ENCODE peak calls at places on chromosomes 6 and 20, in nine cellular contexts. One of them, this sample, is unnamed.

GRCh38 chr6:162173448-162173847 is 554.1 kb downstream of the PRKN start:
- DNase-seq in HL-60: no peak
- DNase-seq in SK-N-SH: no peak
- DNase-seq in GM23338: no peak
- DNase-seq in HCT116: no peak
- DNase-seq in breast epithelium: no peak
- DNase-seq in spleen: no peak
- DNase-seq in H1: no peak
- DNase-seq in sigmoid colon: no peak
- DNase-seq in this sample: no peak

GRCh38 chr6:85405175-85405852 is 44.6 kb upstream of the NT5E start:
- DNase-seq in HL-60: no peak
- DNase-seq in SK-N-SH: no peak
- DNase-seq in GM23338: no peak
- DNase-seq in HCT116: no peak
- DNase-seq in breast epithelium: no peak
- DNase-seq in spleen: no peak
- DNase-seq in H1: no peak
- DNase-seq in sigmoid colon: no peak
- DNase-seq in this sample: no peak

GRCh38 chr6:54291738-54292137 is 16.5 kb upstream of the TINAG start:
- DNase-seq in HL-60: no peak
- DNase-seq in SK-N-SH: no peak
- DNase-seq in GM23338: no peak
- DNase-seq in HCT116: no peak
- DNase-seq in breast epithelium: no peak
- DNase-seq in spleen: no peak
- DNase-seq in H1: no peak
- DNase-seq in sigmoid colon: no peak
- DNase-seq in this sample: no peak

GRCh38 chr20:3090565-3090964 is 6.0 kb upstream of the AVP start:
- DNase-seq in HL-60: peak; percentile 43
- DNase-seq in SK-N-SH: no peak
- DNase-seq in GM23338: no peak
- DNase-seq in HCT116: no peak
- DNase-seq in breast epithelium: no peak
- DNase-seq in spleen: no peak
- DNase-seq in H1: no peak
- DNase-seq in sigmoid colon: no peak
- DNase-seq in this sample: no peak

GRCh38 chr6:109009761-109010612 is 84.7 kb downstream of the SESN1 start:
- DNase-seq in HL-60: no peak
- DNase-seq in SK-N-SH: no peak
- DNase-seq in GM23338: no peak
- DNase-seq in HCT116: no peak
- DNase-seq in breast epithelium: no peak
- DNase-seq in spleen: no peak
- DNase-seq in H1: no peak
- DNase-seq in sigmoid colon: no peak
- DNase-seq in this sample: peak; percentile 20

GRCh38 chr6:119482850-119483285 is 133.3 kb upstream of the MAN1A1 start:
- DNase-seq in HL-60: no peak
- DNase-seq in SK-N-SH: no peak
- DNase-seq in GM23338: no peak
- DNase-seq in HCT116: no peak
- DNase-seq in breast epithelium: no peak
- DNase-seq in spleen: no peak
- DNase-seq in H1: no peak
- DNase-seq in sigmoid colon: no peak
- DNase-seq in this sample: no peak

GRCh38 chr20:4545526-4545925 is 176.2 kb upstream of the PRND start:
- DNase-seq in HL-60: no peak
- DNase-seq in SK-N-SH: no peak
- DNase-seq in GM23338: no peak
- DNase-seq in HCT116: no peak
- DNase-seq in breast epithelium: no peak
- DNase-seq in spleen: no peak
- DNase-seq in H1: no peak
- DNase-seq in sigmoid colon: no peak
- DNase-seq in this sample: no peak

GRCh38 chr6:156777866-156778614 is 862 bp downstream of the ARID1B start:
- DNase-seq in HL-60: peak; percentile 56
- DNase-seq in SK-N-SH: peak; percentile 84
- DNase-seq in GM23338: peak; percentile 50
- DNase-seq in HCT116: no peak
- DNase-seq in breast epithelium: peak; percentile 62
- DNase-seq in spleen: peak; percentile 95
- DNase-seq in H1: peak; percentile 67
- DNase-seq in sigmoid colon: peak; percentile 71
- DNase-seq in this sample: no peak

GRCh38 chr6:34888441-34888820 is 589 bp upstream of the TAF11 start:
- DNase-seq in HL-60: no peak
- DNase-seq in SK-N-SH: no peak
- DNase-seq in GM23338: no peak
- DNase-seq in HCT116: no peak
- DNase-seq in breast epithelium: no peak
- DNase-seq in spleen: no peak
- DNase-seq in H1: no peak
- DNase-seq in sigmoid colon: no peak
- DNase-seq in this sample: no peak

GRCh38 chr6:12911387-12911960 is 194.9 kb downstream of the PHACTR1 start:
- DNase-seq in HL-60: peak; percentile 20
- DNase-seq in SK-N-SH: peak; percentile 46
- DNase-seq in GM23338: peak; percentile 48
- DNase-seq in HCT116: no peak
- DNase-seq in breast epithelium: no peak
- DNase-seq in spleen: no peak
- DNase-seq in H1: no peak
- DNase-seq in sigmoid colon: no peak
- DNase-seq in this sample: no peak

GRCh38 chr6:25649611-25650010 is 2.4 kb upstream of the SCGN start:
- DNase-seq in HL-60: no peak
- DNase-seq in SK-N-SH: no peak
- DNase-seq in GM23338: no peak
- DNase-seq in HCT116: no peak
- DNase-seq in breast epithelium: no peak
- DNase-seq in spleen: no peak
- DNase-seq in H1: no peak
- DNase-seq in sigmoid colon: no peak
- DNase-seq in this sample: no peak

GRCh38 chr6:56223995-56224394 is 23.4 kb downstream of the COL21A1 start:
- DNase-seq in HL-60: no peak
- DNase-seq in SK-N-SH: no peak
- DNase-seq in GM23338: no peak
- DNase-seq in HCT116: no peak
- DNase-seq in breast epithelium: no peak
- DNase-seq in spleen: no peak
- DNase-seq in H1: no peak
- DNase-seq in sigmoid colon: no peak
- DNase-seq in this sample: peak; percentile 88

GRCh38 chr20:18394363-18394762 is 72.5 kb downstream of the DZANK1 start:
- DNase-seq in HL-60: no peak
- DNase-seq in SK-N-SH: no peak
- DNase-seq in GM23338: peak; percentile 35
- DNase-seq in HCT116: no peak
- DNase-seq in breast epithelium: no peak
- DNase-seq in spleen: no peak
- DNase-seq in H1: peak; percentile 58
- DNase-seq in sigmoid colon: no peak
- DNase-seq in this sample: no peak

GRCh38 chr20:51067792-51068191 is 44.9 kb upstream of the KCNG1 start:
- DNase-seq in HL-60: no peak
- DNase-seq in SK-N-SH: no peak
- DNase-seq in GM23338: no peak
- DNase-seq in HCT116: no peak
- DNase-seq in breast epithelium: no peak
- DNase-seq in spleen: no peak
- DNase-seq in H1: no peak
- DNase-seq in sigmoid colon: no peak
- DNase-seq in this sample: no peak

DNA sequence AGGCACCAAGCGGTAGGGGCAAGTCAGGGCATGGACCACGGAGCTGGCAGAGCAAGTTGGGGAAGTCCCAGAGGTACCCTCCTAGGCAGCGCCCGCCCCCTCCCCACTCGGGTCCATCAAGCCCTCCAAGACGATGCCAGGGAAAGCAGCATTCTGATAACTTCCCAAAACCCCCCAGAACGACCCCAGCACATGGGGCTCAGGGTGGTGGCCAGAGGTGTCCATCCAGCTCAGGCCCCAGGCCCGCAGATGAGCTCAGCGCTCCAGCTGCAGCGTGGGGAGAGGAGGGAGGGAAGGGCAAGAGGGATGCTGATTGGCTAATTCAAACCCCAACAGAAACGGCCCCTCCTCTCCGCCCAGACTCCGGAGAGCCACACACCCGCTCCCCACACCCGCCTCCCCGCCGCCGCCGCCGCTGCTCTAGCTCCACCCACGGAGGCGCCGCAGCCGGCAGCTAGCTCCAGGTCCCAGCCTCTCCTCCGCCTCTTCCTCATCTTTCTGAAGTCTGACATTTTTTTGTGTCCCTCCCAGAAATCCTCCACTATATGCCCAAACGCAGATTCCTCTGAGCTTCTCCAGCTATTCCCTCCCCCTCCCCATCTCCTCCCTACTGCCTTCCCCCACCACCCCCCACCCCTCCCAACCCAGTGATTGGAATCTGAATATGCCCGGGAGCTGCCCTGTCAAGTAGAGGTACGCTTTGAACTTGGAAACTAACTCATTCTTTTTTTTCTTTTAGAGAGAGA is 40.3 kb upstream of the TLDC2 start:
- DNase-seq in HL-60: peak; percentile 96
- DNase-seq in SK-N-SH: peak; percentile 99
- DNase-seq in GM23338: peak; percentile 97
- DNase-seq in HCT116: peak; percentile 80
- DNase-seq in breast epithelium: peak; percentile 91
- DNase-seq in spleen: peak; percentile 97
- DNase-seq in H1: peak; percentile 87
- DNase-seq in sigmoid colon: peak; percentile 98
- DNase-seq in this sample: peak; percentile 53
- TF ChIP-seq POLR2AphosphoS5 in HL-60: peak; percentile 54
- TF ChIP-seq POLR2AphosphoS5 in SK-N-SH: peak; percentile 49
- TF ChIP-seq POLR2AphosphoS5 in GM23338: peak; percentile 80
- TF ChIP-seq POLR2AphosphoS5 in HCT116: peak; percentile 78
- TF ChIP-seq POLR2AphosphoS5 in breast epithelium: peak; percentile 16
- TF ChIP-seq POLR2AphosphoS5 in spleen: peak; percentile 82
- TF ChIP-seq POLR2AphosphoS5 in H1: peak; percentile 66
- TF ChIP-seq POLR2AphosphoS5 in sigmoid colon: peak; percentile 81
- TF ChIP-seq POLR2AphosphoS5 in this sample: peak; percentile 30

GRCh38 chr6:124879992-124880355 is 82.3 kb upstream of the RNF217 start:
- DNase-seq in HL-60: no peak
- DNase-seq in SK-N-SH: no peak
- DNase-seq in GM23338: no peak
- DNase-seq in HCT116: no peak
- DNase-seq in breast epithelium: no peak
- DNase-seq in spleen: no peak
- DNase-seq in H1: no peak
- DNase-seq in sigmoid colon: no peak
- DNase-seq in this sample: no peak
- H3K27ac ChIP-seq in HL-60: no peak overlapping the region
- H3K27ac ChIP-seq in SK-N-SH: no peak overlapping the region
- H3K27ac ChIP-seq in GM23338: no peak overlapping the region
- H3K27ac ChIP-seq in HCT116: no peak overlapping the region
- H3K27ac ChIP-seq in breast epithelium: no peak overlapping the region
- H3K27ac ChIP-seq in spleen: no peak overlapping the region
- H3K27ac ChIP-seq in H1: no peak overlapping the region
- H3K27ac ChIP-seq in sigmoid colon: no peak overlapping the region
- H3K27ac ChIP-seq in this sample: no peak overlapping the region

DNA sequence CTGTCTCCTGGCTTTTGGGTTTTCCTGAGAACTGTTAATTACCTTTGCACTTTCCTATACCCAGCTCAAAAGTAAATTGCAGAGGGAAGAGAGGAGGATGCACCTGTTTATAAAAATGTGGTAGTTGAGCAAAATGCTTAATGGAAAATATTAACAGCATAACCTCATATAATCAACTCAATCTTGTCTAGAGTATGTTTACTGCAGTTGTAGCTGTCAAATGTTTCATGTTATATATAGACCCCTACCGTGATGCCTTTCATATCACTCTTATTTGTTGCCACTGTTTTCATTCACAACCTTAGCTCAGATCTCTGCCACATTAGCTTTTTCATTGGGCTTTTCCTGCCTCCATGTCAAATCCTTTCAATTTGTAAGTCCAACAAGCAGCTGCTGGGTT is 36.0 kb downstream of the ANKRD6 start:
- DNase-seq in HL-60: no peak
- DNase-seq in SK-N-SH: no peak
- DNase-seq in GM23338: no peak
- DNase-seq in HCT116: no peak
- DNase-seq in breast epithelium: no peak
- DNase-seq in spleen: no peak
- DNase-seq in H1: no peak
- DNase-seq in sigmoid colon: no peak
- DNase-seq in this sample: no peak
- TF ChIP-seq POLR2AphosphoS5 in HL-60: no peak
- TF ChIP-seq POLR2AphosphoS5 in SK-N-SH: no peak
- TF ChIP-seq POLR2AphosphoS5 in GM23338: no peak
- TF ChIP-seq POLR2AphosphoS5 in HCT116: no peak
- TF ChIP-seq POLR2AphosphoS5 in breast epithelium: no peak
- TF ChIP-seq POLR2AphosphoS5 in spleen: no peak
- TF ChIP-seq POLR2AphosphoS5 in H1: no peak
- TF ChIP-seq POLR2AphosphoS5 in sigmoid colon: no peak
- TF ChIP-seq POLR2AphosphoS5 in this sample: no peak

GRCh38 chr6:80454197-80454596 is 347.7 kb downstream of the BCKDHB start:
- DNase-seq in HL-60: no peak
- DNase-seq in SK-N-SH: no peak
- DNase-seq in GM23338: no peak
- DNase-seq in HCT116: peak; percentile 37
- DNase-seq in breast epithelium: no peak
- DNase-seq in spleen: no peak
- DNase-seq in H1: no peak
- DNase-seq in sigmoid colon: no peak
- DNase-seq in this sample: no peak
- H3K27ac ChIP-seq in HL-60: no peak overlapping the region
- H3K27ac ChIP-seq in SK-N-SH: peak overlapping the region; percentile 32
- H3K27ac ChIP-seq in GM23338: no peak overlapping the region
- H3K27ac ChIP-seq in HCT116: no peak overlapping the region
- H3K27ac ChIP-seq in breast epithelium: no peak overlapping the region
- H3K27ac ChIP-seq in spleen: no peak overlapping the region
- H3K27ac ChIP-seq in H1: no peak overlapping the region
- H3K27ac ChIP-seq in sigmoid colon: no peak overlapping the region
- H3K27ac ChIP-seq in this sample: no peak overlapping the region